ENCODE peak calls at places on chromosomes 16 and 17, in nine cellular contexts. M, E, S, K, U, W, B, L and N are unnamed samples.

GRCh38 chr17:65409381-65409780 is 152.1 kb downstream of the AXIN2 start:
- DNase-seq in M (no peak), E (no peak), S (no peak), K (no peak), U (no peak), W (no peak), B (no peak), L (no peak), N (no peak)

GRCh38 chr17:20121359-20122235 is 112.4 kb downstream of the SPECC1 start:
- DNase-seq in M (peak), E (peak), S (peak), K (peak), U (peak), W (no peak), B (peak), L (no peak), N (peak)

GRCh38 chr16:19196871-19197270 is 28.8 kb downstream of the SYT17 start:
- DNase-seq in M (no peak), E (no peak), S (no peak), K (no peak), U (no peak), W (no peak), B (no peak), L (no peak), N (no peak)

GRCh38 chr17:57892820-57893595 is 43.2 kb upstream of the MRPS23 start:
- DNase-seq in M (peak), E (no peak), S (peak), K (no peak), U (no peak), W (peak), B (peak), L (peak), N (peak)

GRCh38 chr17:65418622-65419021 is 142.8 kb downstream of the AXIN2 start:
- DNase-seq in M (no peak), E (no peak), S (no peak), K (no peak), U (no peak), W (no peak), B (no peak), L (no peak), N (no peak)

GRCh38 chr17:63189082-63189481 is 223.0 kb downstream of the TANC2 start:
- DNase-seq in M (no peak), E (no peak), S (no peak), K (no peak), U (no peak), W (no peak), B (no peak), L (no peak), N (no peak)

GRCh38 chr17:57708401-57708800 is 36.7 kb downstream of the CCDC182 start:
- DNase-seq in M (no peak), E (no peak), S (no peak), K (no peak), U (no peak), W (no peak), B (no peak), L (no peak), N (no peak)

GRCh38 chr16:59719121-59719520 is 985.0 kb upstream of the GOT2 start:
- DNase-seq in M (no peak), E (no peak), S (no peak), K (no peak), U (no peak), W (no peak), B (no peak), L (no peak), N (no peak)

GRCh38 chr16:77762260-77762659 is 26.1 kb upstream of the VAT1L start:
- DNase-seq in M (no peak), E (no peak), S (no peak), K (no peak), U (no peak), W (no peak), B (no peak), L (no peak), N (no peak)

GRCh38 chr16:65519402-65519801 is 397.5 kb upstream of the CDH11 start:
- DNase-seq in M (no peak), E (no peak), S (no peak), K (no peak), U (no peak), W (no peak), B (no peak), L (no peak), N (no peak)

GRCh38 chr17:75637143-75637538 is 3.9 kb downstream of the SMIM5 start:
- DNase-seq in M (no peak), E (no peak), S (no peak), K (no peak), U (no peak), W (no peak), B (no peak), L (peak), N (no peak)

GRCh38 chr16:4477966-4478365 is 1.8 kb downstream of the HMOX2 start:
- DNase-seq in M (no peak), E (no peak), S (peak), K (no peak), U (no peak), W (no peak), B (no peak), L (no peak), N (no peak)

GRCh38 chr16:3760518-3760917 is 43.2 kb upstream of the TRAP1 start:
- DNase-seq in M (no peak), E (no peak), S (no peak), K (no peak), U (no peak), W (no peak), B (no peak), L (no peak), N (no peak)

GRCh38 chr16:53911506-53911905 is 207.6 kb downstream of the FTO start:
- DNase-seq in M (no peak), E (no peak), S (no peak), K (no peak), U (no peak), W (no peak), B (no peak), L (no peak), N (no peak)

GRCh38 chr17:9370464-9370863 is 205.2 kb downstream of the STX8 start:
- DNase-seq in M (no peak), E (no peak), S (no peak), K (no peak), U (no peak), W (no peak), B (no peak), L (no peak), N (no peak)

GRCh38 chr16:57038151-57038550 is 48.8 kb downstream of the NLRC5 start:
- DNase-seq in M (no peak), E (no peak), S (no peak), K (no peak), U (no peak), W (no peak), B (no peak), L (no peak), N (no peak)

GRCh38 chr17:63476857-63477470 is at the start of gene ACE:
- DNase-seq in M (peak), E (peak), S (peak), K (peak), U (no peak), W (no peak), B (no peak), L (no peak), N (no peak)

GRCh38 chr17:11598274-11599221 is at the start of gene DNAH9:
- DNase-seq in M (peak), E (no peak), S (peak), K (no peak), U (no peak), W (peak), B (peak), L (peak), N (peak)

GRCh38 chr17:62637809-62638208 is 10.3 kb downstream of the MRC2 start:
- DNase-seq in M (no peak), E (peak), S (peak), K (no peak), U (no peak), W (no peak), B (no peak), L (no peak), N (no peak)

GRCh38 chr16:78695371-78695770 is 595.9 kb downstream of the WWOX start:
- DNase-seq in M (no peak), E (no peak), S (no peak), K (no peak), U (no peak), W (no peak), B (no peak), L (no peak), N (no peak)

GRCh38 chr17:50689956-50690886 is 17.5 kb downstream of the ANKRD40 start:
- DNase-seq in M (no peak), E (no peak), S (peak), K (no peak), U (no peak), W (no peak), B (no peak), L (peak), N (peak)

GRCh38 chr16:8708546-8708945 is 34.1 kb downstream of the ABAT start:
- DNase-seq in M (no peak), E (no peak), S (no peak), K (no peak), U (no peak), W (no peak), B (no peak), L (no peak), N (no peak)

GRCh38 chr16:54282202-54282922 is 4.2 kb downstream of the IRX3 start:
- DNase-seq in M (peak), E (no peak), S (peak), K (no peak), U (no peak), W (no peak), B (no peak), L (peak), N (no peak)

GRCh38 chr17:76534831-76535732 is 2.4 kb downstream of the CYGB start:
- DNase-seq in M (no peak), E (no peak), S (no peak), K (no peak), U (no peak), W (no peak), B (no peak), L (peak), N (peak)

GRCh38 chr16:79092846-79093245 is 507.7 kb downstream of the MAF start:
- DNase-seq in M (no peak), E (no peak), S (no peak), K (no peak), U (no peak), W (no peak), B (no peak), L (no peak), N (no peak)

GRCh38 chr17:15404116-15404730 is 62.8 kb upstream of the TEKT3 start:
- DNase-seq in M (no peak), E (no peak), S (no peak), K (no peak), U (no peak), W (no peak), B (no peak), L (no peak), N (no peak)

GRCh38 chr17:8741771-8742170 is 2.9 kb downstream of the CCDC42 start:
- DNase-seq in M (no peak), E (no peak), S (no peak), K (no peak), U (no peak), W (no peak), B (no peak), L (no peak), N (no peak)

GRCh38 chr16:29304251-29304900 is 102.1 kb downstream of the NPIPB11 start:
- DNase-seq in M (no peak), E (no peak), S (no peak), K (no peak), U (no peak), W (no peak), B (no peak), L (no peak), N (no peak)

GRCh38 chr16:5709889-5710288 is 612.3 kb upstream of the EEF2KMT start:
- DNase-seq in M (no peak), E (peak), S (peak), K (no peak), U (no peak), W (no peak), B (no peak), L (no peak), N (no peak)

GRCh38 chr17:79046501-79047280 is 22.7 kb downstream of the C1QTNF1 start:
- DNase-seq in M (no peak), E (no peak), S (no peak), K (no peak), U (no peak), W (no peak), B (no peak), L (peak), N (no peak)
- H3K27ac ChIP-seq in M (no peak), E (no peak), S (no peak), K (no peak), U (no peak), W (peak), B (peak), L (peak), N (no peak)

GRCh38 chr17:43832976-43833829 is at the start of gene MPP3:
- DNase-seq in M (peak), E (no peak), S (peak), K (peak), U (peak), W (no peak), B (no peak), L (peak), N (no peak)
- H3K27ac ChIP-seq in M (peak), E (no peak), S (no peak), K (no peak), U (no peak), W (peak), B (peak), L (peak), N (no peak)

GRCh38 chr17:59752922-59753321 is 45.5 kb downstream of the VMP1 start:
- DNase-seq in M (no peak), E (no peak), S (no peak), K (no peak), U (no peak), W (no peak), B (no peak), L (no peak), N (no peak)

GRCh38 chr17:59752446-59752845 is 45.0 kb downstream of the VMP1 start:
- DNase-seq in M (no peak), E (no peak), S (no peak), K (no peak), U (no peak), W (no peak), B (no peak), L (no peak), N (no peak)

GRCh38 chr17:59756236-59756818 is 48.9 kb downstream of the VMP1 start:
- DNase-seq in M (peak), E (no peak), S (no peak), K (no peak), U (no peak), W (no peak), B (no peak), L (no peak), N (no peak)

GRCh38 chr17:59753522-59754467 is 46.3 kb downstream of the VMP1 start:
- DNase-seq in M (peak), E (peak), S (peak), K (no peak), U (peak), W (no peak), B (no peak), L (no peak), N (no peak)

GRCh38 chr17:59754547-59754946 is 47.1 kb downstream of the VMP1 start:
- DNase-seq in M (peak), E (no peak), S (no peak), K (peak), U (no peak), W (no peak), B (no peak), L (no peak), N (no peak)
- H3K27ac ChIP-seq in M (peak), E (peak), S (no peak), K (peak), U (peak), W (no peak), B (peak), L (no peak), N (no peak)

GRCh38 chr16:11610580-11610979 is 23.9 kb upstream of the LITAF start:
- DNase-seq in M (no peak), E (no peak), S (no peak), K (no peak), U (no peak), W (no peak), B (no peak), L (peak), N (no peak)
- H3K27ac ChIP-seq in M (no peak), E (no peak), S (no peak), K (no peak), U (no peak), W (no peak), B (no peak), L (peak), N (no peak)

DNA sequence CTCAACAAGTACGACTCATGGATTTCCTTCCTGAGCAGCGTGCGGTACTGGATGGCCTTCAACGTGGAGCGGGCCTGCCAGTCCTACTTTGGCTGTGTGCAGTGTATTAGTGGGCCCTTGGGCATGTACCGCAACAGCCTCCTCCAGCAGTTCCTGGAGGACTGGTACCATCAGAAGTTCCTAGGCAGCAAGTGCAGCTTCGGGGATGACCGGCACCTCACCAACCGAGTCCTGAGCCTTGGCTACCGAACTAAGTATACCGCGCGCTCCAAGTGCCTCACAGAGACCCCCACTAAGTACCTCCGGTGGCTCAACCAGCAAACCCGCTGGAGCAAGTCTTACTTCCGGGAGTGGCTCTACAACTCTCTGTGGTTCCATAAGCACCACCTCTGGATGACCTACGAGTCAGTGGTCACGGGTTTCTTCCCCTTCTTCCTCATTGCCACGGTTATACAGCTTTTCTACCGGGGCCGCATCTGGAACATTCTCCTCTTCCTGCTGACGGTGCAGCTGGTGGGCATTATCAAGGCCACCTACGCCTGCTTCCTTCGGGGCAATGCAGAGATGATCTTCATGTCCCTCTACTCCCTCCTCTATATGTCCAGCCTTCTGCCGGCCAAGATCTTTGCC is 9.0 kb downstream of the HAS3 start:
- DNase-seq in M (no peak), E (no peak), S (no peak), K (no peak), U (no peak), W (no peak), B (no peak), L (no peak), N (no peak)
- H3K27ac ChIP-seq in M (no peak), E (no peak), S (no peak), K (no peak), U (no peak), W (no peak), B (no peak), L (no peak), N (no peak)

GRCh38 chr17:66726371-66726770 is 108.5 kb upstream of the CACNG5 start:
- DNase-seq in M (no peak), E (no peak), S (no peak), K (no peak), U (no peak), W (no peak), B (no peak), L (no peak), N (no peak)
- H3K27ac ChIP-seq in M (no peak), E (no peak), S (no peak), K (no peak), U (no peak), W (no peak), B (no peak), L (no peak), N (no peak)

DNA sequence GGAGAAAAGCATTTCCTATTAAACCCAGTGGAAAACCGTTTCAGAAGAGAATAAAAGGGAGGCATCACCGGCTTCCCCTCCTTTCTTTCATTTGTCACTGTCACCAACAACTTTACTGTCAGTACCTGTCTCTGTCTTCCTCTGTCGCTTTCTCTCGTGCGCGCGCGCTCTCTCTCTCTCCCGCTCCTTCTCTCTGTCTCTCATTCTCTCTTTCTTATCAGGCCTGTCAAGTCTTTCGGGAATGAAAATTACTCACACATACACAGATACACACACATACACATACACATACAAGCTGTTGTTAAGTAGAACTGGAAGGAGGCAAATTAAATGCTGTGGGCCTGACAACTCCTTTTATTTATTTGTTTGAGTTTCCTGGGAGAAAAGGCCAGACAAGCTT is 17.6 kb downstream of the MYOCD start:
- DNase-seq in M (no peak), E (no peak), S (no peak), K (no peak), U (no peak), W (no peak), B (no peak), L (no peak), N (no peak)
- H3K27ac ChIP-seq in M (no peak), E (no peak), S (no peak), K (no peak), U (no peak), W (peak), B (peak), L (no peak), N (no peak)

DNA sequence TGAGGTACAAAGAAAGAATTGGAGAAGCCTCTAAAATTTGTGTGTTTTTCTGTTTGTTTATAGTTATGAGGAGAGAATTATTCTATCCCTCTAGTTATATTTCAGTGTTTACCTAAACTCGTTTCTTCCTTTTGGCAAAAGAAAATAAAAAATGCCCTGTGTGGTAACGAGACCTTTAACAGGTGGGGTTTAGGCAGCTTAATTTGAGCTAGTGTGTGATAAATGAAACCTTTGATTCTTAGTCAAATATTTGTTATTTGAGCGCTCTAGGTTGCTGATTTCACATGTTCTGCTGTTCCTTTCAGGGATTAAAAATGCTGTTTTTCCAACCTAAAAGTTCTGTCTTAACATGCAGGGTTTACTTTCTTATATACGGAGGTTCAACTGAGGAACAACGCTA is 17.5 kb downstream of the ERCC4 start:
- DNase-seq in M (no peak), E (no peak), S (no peak), K (no peak), U (no peak), W (no peak), B (no peak), L (no peak), N (no peak)
- H3K27ac ChIP-seq in M (peak), E (no peak), S (no peak), K (no peak), U (no peak), W (no peak), B (no peak), L (no peak), N (no peak)

GRCh38 chr17:82463881-82464566 is 5.5 kb downstream of the NARF start:
- DNase-seq in M (no peak), E (no peak), S (no peak), K (no peak), U (no peak), W (no peak), B (no peak), L (peak), N (no peak)
- H3K27ac ChIP-seq in M (no peak), E (no peak), S (no peak), K (no peak), U (no peak), W (peak), B (peak), L (no peak), N (no peak)